ENCODE peak calls at places on chromosomes 7 and 10, in six cellular contexts. F is GM23338, J is spleen, U is Panc1, A is endothelial cell of umbilical vein, Q is sigmoid colon. N is an unnamed sample.

GRCh38 chr10:11473128-11473760 is 138.2 kb downstream of the USP6NL start:
- DNase-seq in F (peak; percentile 82), J (no peak), U (no peak), A (no peak), Q (no peak), N (no peak)

GRCh38 chr7:124930655-124931597 is 1.3 kb upstream of the POT1 start:
- DNase-seq in F (peak; percentile 4), J (peak; percentile 68), U (no peak), A (no peak), Q (peak; percentile 57), N (no peak)

GRCh38 chr7:103048833-103049232 is 25.8 kb downstream of the FBXL13 start:
- DNase-seq in F (peak; percentile 79), J (no peak), U (no peak), A (no peak), Q (no peak), N (no peak)

GRCh38 chr10:36840793-36841192 is 284.6 kb upstream of the ANKRD30A start:
- DNase-seq in F (no peak), J (no peak), U (no peak), A (no peak), Q (no peak), N (no peak)

GRCh38 chr10:89114846-89115625 is 92.1 kb downstream of the CH25H start:
- DNase-seq in F (no peak), J (no peak), U (no peak), A (peak; percentile 86), Q (no peak), N (no peak)

GRCh38 chr7:67019562-67020390 is 23.1 kb downstream of the TYW1 start:
- DNase-seq in F (no peak), J (no peak), U (peak; percentile 32), A (no peak), Q (peak; percentile 26), N (no peak)

GRCh38 chr10:70268376-70268775 is 15.4 kb downstream of the NPFFR1 start:
- DNase-seq in F (no peak), J (no peak), U (no peak), A (no peak), Q (no peak), N (no peak)

GRCh38 chr10:86439544-86439943 is 72.9 kb upstream of the GRID1 start:
- DNase-seq in F (no peak), J (no peak), U (no peak), A (no peak), Q (peak; percentile 91), N (peak; percentile 53)

GRCh38 chr10:119659951-119660350 is 8.8 kb downstream of the BAG3 start:
- DNase-seq in F (no peak), J (no peak), U (no peak), A (no peak), Q (peak; percentile 88), N (no peak)
- H3K27ac ChIP-seq in F (no peak overlapping the region), J (no peak overlapping the region), U (peak overlapping the region; percentile 99), A (no peak overlapping the region), Q (peak overlapping the region; percentile 100), N (peak overlapping the region; percentile 33)

GRCh38 chr7:118368958-118369357 is 144.5 kb downstream of the ANKRD7 start:
- DNase-seq in F (no peak), J (no peak), U (no peak), A (no peak), Q (no peak), N (no peak)

GRCh38 chr7:118369987-118370386 is 145.5 kb downstream of the ANKRD7 start:
- DNase-seq in F (no peak), J (no peak), U (no peak), A (no peak), Q (no peak), N (no peak)

GRCh38 chr7:118372530-118372929 is 148.0 kb downstream of the ANKRD7 start:
- DNase-seq in F (no peak), J (no peak), U (no peak), A (peak; percentile 5), Q (no peak), N (no peak)
- TF ChIP-seq POLR2AphosphoS5 in F (no peak), J (no peak), U (no peak), A (no peak), Q (no peak), N (no peak)

DNA sequence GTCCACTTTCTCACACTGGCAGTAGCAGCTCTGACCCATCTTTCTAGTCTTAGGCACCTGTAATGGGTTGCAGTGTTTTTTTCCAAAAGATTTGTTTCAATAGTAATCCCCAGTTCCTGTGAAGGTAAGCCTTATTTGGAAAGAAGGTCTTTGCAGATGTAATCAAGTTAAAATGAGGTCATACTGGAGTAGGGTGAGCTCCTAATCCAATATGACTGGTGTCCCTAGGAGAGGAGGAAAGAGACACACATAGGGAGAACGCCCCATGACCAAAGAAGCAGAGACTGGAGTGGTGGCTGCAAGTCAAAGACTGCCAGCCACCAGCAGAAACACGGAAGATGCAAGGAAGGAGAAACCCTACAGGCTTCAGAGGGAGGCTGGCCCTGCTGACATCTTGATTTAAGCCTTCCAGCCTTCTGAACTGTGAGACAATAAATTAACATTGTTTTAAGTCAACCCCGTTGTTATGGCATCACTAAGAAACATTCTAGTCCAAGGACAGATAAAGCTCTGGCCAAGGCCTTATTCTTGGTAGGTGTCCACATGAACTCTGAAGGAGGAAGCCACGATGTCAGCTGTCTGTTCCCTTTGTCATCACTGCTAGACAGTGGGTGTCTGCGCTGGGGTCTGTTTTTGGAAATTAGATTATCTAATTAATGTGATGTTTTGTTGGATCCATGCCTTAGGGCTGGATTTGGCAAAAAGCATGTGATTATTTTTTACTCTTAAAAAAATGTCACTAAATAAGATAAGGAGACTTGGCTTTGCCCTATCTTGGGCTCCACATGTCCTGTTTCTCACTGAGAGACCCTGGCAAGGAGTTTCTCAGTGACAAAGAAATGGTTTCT is 214.9 kb downstream of the KCNMA1 start:
- DNase-seq in F (no peak), J (no peak), U (no peak), A (no peak), Q (no peak), N (no peak)
- H3K27ac ChIP-seq in F (no peak overlapping the region), J (no peak overlapping the region), U (no peak overlapping the region), A (no peak overlapping the region), Q (peak overlapping the region; percentile 10), N (no peak overlapping the region)

GRCh38 chr10:25766213-25766612 is 167.8 kb upstream of the MYO3A start:
- DNase-seq in F (peak; percentile 70), J (no peak), U (no peak), A (no peak), Q (no peak), N (no peak)

GRCh38 chr10:25768167-25768566 is 165.9 kb upstream of the MYO3A start:
- DNase-seq in F (peak; percentile 44), J (no peak), U (no peak), A (no peak), Q (no peak), N (no peak)

GRCh38 chr10:25761937-25762336 is 172.1 kb upstream of the MYO3A start:
- DNase-seq in F (no peak), J (no peak), U (no peak), A (no peak), Q (no peak), N (no peak)

DNA sequence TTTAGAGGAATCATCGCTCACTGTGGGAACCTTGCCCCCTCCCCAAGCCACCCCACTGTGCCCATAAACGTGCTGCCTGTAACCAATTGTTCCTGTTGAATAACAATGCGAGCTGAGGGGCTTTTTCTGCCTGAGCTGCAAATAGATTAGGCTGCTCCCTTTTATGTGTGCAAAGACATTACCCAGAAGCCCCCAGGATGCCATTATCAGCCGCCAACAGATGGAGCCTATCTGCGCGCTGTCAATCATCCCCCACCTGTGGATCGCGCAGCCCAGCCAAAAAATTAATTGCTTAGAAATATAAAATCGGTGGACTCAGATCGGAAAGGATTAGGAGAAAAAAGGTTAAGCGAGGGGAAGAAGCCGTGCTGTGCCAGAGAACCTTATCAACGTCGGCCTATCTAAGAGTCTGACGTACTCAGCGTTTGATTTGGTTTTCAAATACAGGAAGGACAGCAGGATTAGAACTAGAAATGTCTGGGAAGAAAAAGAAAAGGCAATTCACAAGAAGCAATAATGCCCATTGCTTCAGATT is 167.3 kb upstream of the MYO3A start:
- DNase-seq in F (peak; percentile 91), J (no peak), U (no peak), A (no peak), Q (no peak), N (no peak)
- TF ChIP-seq POLR2AphosphoS5 in F (no peak), J (no peak), U (no peak), A (no peak), Q (no peak), N (no peak)